ENCODE peak calls at places on chromosomes 12 and 14, in eight cellular contexts. Y, T, J, H, S, Z, X and A are unnamed samples.

GRCh38 chr14:79278798-79279644 is 932.3 kb downstream of the DIO2 start:
- DNase-seq in Y (peak; percentile 89), T (peak; percentile 76), J (peak; percentile 93), H (peak; percentile 90), S (peak; percentile 88), Z (peak; percentile 74), X (peak; percentile 97), A (peak; percentile 39)

GRCh38 chr14:70382556-70382955 is 23.1 kb upstream of the COX16 start:
- DNase-seq in Y (no peak), T (no peak), J (no peak), H (no peak), S (no peak), Z (no peak), X (no peak), A (no peak)

GRCh38 chr14:77043177-77043983 is 14.9 kb upstream of the IRF2BPL start:
- DNase-seq in Y (no peak), T (peak; percentile 64), J (no peak), H (no peak), S (no peak), Z (no peak), X (peak; percentile 60), A (no peak)

GRCh38 chr14:53501361-53502320 is 348.5 kb upstream of the DDHD1 start:
- DNase-seq in Y (no peak), T (no peak), J (no peak), H (no peak), S (no peak), Z (no peak), X (peak; percentile 31), A (no peak)

GRCh38 chr14:70130498-70130897 is 58.3 kb downstream of the SLC8A3 start:
- DNase-seq in Y (no peak), T (no peak), J (no peak), H (no peak), S (no peak), Z (no peak), X (no peak), A (no peak)

GRCh38 chr12:28884861-28885260 is 264.2 kb upstream of the FAR2 start:
- DNase-seq in Y (no peak), T (no peak), J (no peak), H (no peak), S (no peak), Z (no peak), X (no peak), A (no peak)

GRCh38 chr14:35459779-35460178 is 55.2 kb upstream of the NFKBIA start:
- DNase-seq in Y (no peak), T (no peak), J (no peak), H (no peak), S (no peak), Z (no peak), X (no peak), A (no peak)

GRCh38 chr14:101360045-101360931 is 201.0 kb upstream of the DIO3 start:
- DNase-seq in Y (no peak), T (peak; percentile 79), J (no peak), H (no peak), S (no peak), Z (no peak), X (no peak), A (no peak)

GRCh38 chr14:54567224-54567633 is 301 bp downstream of the SAMD4A start:
- DNase-seq in Y (no peak), T (no peak), J (peak; percentile 76), H (no peak), S (no peak), Z (no peak), X (no peak), A (no peak)

GRCh38 chr14:54566152-54566409 is 847 bp upstream of the SAMD4A start:
- DNase-seq in Y (no peak), T (no peak), J (no peak), H (no peak), S (peak; percentile 54), Z (no peak), X (no peak), A (no peak)

GRCh38 chr14:54567634-54568561 is 970 bp downstream of the SAMD4A start:
- DNase-seq in Y (peak; percentile 87), T (peak; percentile 57), J (peak; percentile 81), H (peak; percentile 51), S (peak; percentile 69), Z (peak; percentile 67), X (peak; percentile 48), A (no peak)

GRCh38 chr14:54565236-54566151 is 1.4 kb upstream of the SAMD4A start:
- DNase-seq in Y (peak; percentile 94), T (peak; percentile 97), J (peak; percentile 90), H (peak; percentile 95), S (peak; percentile 94), Z (peak; percentile 95), X (peak; percentile 87), A (peak; percentile 74)

DNA sequence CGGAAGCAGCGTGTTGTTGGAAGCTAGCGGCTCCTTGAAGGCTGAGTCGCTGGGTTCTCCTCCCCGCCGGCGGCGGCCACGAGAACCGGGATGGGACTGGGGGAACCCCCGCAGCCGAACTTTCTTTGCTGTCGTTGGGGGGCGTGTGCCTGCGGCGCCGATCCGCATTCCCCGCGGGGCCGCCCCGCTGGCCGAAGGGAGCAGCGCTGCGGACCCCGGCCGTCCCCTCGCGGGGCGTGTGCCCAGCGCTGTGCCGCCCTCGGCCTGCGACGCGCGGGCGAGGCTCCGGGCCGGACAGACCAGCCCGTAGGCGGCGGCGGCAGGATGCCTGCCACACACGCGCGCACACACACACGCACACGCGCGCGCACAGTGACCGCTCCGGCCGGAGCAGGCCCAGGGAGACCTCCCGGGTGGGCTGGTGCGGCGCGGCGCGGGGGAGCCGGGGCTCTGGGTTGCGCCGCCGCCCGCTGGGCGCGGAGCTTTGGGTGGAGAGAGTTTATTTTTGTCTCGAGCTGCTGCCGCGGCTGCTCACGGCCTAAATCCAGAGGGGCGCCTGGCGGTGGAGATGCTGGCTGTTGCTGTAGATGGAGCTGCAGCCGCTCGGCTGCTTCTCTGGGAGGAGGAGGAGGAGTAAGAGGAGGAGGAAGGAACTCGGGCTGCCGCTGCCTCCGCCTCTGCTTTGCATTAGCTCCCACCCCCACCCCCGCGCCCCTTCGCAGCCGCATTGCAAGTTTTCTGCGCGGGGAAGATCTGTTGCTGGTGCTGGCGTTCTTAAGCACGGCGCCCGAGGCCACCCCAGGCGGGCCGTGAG is at the start of gene SAMD4A:
- DNase-seq in Y (peak; percentile 90), T (peak; percentile 78), J (peak; percentile 70), H (peak; percentile 63), S (peak; percentile 87), Z (peak; percentile 79), X (peak; percentile 83), A (peak; percentile 34)
- TF ChIP-seq CTCF in Y (peak; percentile 30), T (peak; percentile 40), J (no peak), H (peak; percentile 24), S (no peak), Z (peak; percentile 16), X (peak; percentile 20), A (peak; percentile 42)

DNA sequence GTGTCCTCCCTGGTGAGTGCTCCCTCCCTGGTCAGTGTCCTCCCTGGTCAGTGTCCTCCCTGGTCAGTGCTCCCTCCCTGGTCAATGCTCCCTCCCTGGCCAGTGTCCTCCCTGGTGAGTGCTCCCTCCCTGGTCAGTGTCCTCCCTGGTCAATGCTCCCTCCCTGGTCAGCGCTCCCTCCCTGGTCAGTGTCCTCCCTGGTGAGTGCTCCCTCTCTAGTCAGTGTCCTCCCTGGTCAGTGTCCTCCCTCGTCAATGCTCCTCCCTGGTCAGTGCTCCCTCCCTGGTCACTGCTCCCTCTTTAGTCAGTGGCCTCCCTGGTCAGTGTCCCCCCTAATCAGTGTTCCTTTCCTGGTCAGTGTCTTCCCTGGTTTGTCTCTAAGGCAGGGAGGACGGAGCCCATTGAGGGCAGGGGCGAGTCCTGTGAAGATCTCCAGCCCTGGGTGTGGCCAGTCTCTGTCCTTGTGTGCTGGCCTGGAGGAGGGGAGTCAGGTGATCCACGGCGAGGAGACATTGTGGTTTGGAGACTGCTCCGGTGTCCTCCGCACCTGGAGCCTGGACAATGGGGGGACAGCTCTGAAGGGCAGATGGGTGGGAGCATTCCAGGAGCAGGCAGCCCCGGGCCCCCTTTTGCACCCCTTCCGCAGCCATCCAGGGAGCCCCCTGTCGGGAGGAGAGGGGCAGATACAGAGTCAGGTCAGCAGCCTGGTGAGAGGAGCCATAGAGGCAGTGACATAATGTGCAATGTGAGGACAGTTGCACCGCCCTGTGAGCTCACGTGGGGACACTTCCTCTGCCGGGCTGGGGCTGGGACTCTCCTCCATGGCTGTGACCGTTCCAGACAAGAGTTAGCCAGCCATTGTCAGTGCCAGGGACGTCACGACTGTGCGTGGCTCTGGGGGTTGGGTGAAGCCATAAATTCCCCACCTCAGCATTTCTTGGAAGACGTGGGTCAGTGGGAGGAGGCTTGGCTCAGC is 93.4 kb downstream of the ADGRD1 start:
- DNase-seq in Y (peak; percentile 67), T (no peak), J (no peak), H (no peak), S (peak; percentile 45), Z (peak; percentile 48), X (no peak), A (no peak)
- TF ChIP-seq CTCF in Y (no peak), T (no peak), J (no peak), H (no peak), S (no peak), Z (no peak), X (no peak), A (no peak)

GRCh38 chr12:53793221-53793620 is 41.4 kb upstream of the CISTR start:
- DNase-seq in Y (no peak), T (no peak), J (no peak), H (no peak), S (no peak), Z (no peak), X (no peak), A (no peak)

GRCh38 chr12:53795927-53796326 is 44.1 kb upstream of the CISTR start:
- DNase-seq in Y (no peak), T (no peak), J (no peak), H (no peak), S (no peak), Z (no peak), X (no peak), A (no peak)

GRCh38 chr12:53788892-53789291 is 37.1 kb upstream of the CISTR start:
- DNase-seq in Y (no peak), T (no peak), J (no peak), H (no peak), S (no peak), Z (no peak), X (no peak), A (no peak)

GRCh38 chr12:53789570-53789969 is 37.8 kb upstream of the CISTR start:
- DNase-seq in Y (no peak), T (no peak), J (no peak), H (no peak), S (no peak), Z (no peak), X (no peak), A (no peak)

DNA sequence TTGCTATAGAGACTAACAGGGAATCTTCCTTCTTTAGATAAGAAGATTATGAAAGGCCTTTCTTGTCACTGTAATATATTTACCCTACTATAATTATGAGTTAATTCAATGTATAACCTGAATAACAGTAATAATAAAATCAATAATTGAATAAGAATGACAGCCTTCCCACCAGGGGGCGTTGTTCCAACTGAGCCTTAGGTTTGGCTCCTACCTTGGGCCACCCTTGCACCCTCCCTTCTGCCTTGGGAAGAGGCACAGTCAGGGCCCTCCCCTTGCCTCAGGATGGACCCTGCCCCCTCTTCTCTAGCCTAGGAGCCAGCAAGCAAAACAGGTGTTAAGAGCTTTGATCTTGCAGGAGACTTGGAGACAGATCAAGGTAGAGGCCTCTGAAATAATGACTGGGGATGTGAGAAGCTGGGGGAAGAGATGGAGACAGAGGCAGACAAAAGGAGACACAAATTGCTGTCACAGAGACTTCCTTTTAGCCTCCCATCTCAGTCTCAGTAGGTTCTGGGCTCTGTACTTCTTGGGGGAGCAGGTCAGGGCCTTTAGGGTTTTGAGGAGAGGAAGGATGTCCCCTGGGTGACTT is 40.1 kb upstream of the CISTR start:
- DNase-seq in Y (no peak), T (no peak), J (peak; percentile 80), H (peak; percentile 21), S (no peak), Z (no peak), X (peak; percentile 37), A (no peak)
- TF ChIP-seq CTCF in Y (no peak), T (peak; percentile 29), J (peak; percentile 79), H (peak; percentile 28), S (peak; percentile 44), Z (peak; percentile 54), X (peak; percentile 52), A (no peak)

GRCh38 chr14:89915114-89915878 is 39.2 kb downstream of the EFCAB11 start:
- DNase-seq in Y (no peak), T (peak; percentile 62), J (peak; percentile 81), H (peak; percentile 72), S (no peak), Z (no peak), X (peak; percentile 76), A (no peak)
- TF ChIP-seq CTCF in Y (peak; percentile 91), T (peak; percentile 87), J (peak; percentile 83), H (peak; percentile 92), S (peak; percentile 92), Z (peak; percentile 92), X (peak; percentile 96), A (peak; percentile 57)